ENCODE peak calls at places on chromosomes 3 and 15, in six cellular contexts. G is HepG2, J is K562, Y is GM12891, M is GM12878, E is H1. T is an unnamed sample.

GRCh38 chr15:58748040-58748786 is 1.3 kb downstream of the ADAM10 start:
- DNase-seq in J (no peak), E (no peak), M (no peak), Y (no peak), G (no peak), T (no peak)

GRCh38 chr3:132421832-132422231 is 4.5 kb downstream of the DNAJC13 start:
- DNase-seq in G (peak; percentile 60), M (no peak), J (no peak), Y (no peak), E (no peak), T (no peak)

GRCh38 chr3:120418866-120419490 is 31.8 kb downstream of the FSTL1 start:
- DNase-seq in E (no peak), M (no peak), J (peak; percentile 8), Y (peak; percentile 23), G (peak; percentile 76), T (peak; percentile 14)

GRCh38 chr3:78613366-78614008 is 1154.3 kb downstream of the ROBO1 start:
- DNase-seq in G (no peak), Y (no peak), E (no peak), M (no peak), J (no peak), T (no peak)

GRCh38 chr3:195085356-195086130 is 185.4 kb downstream of the XXYLT1 start:
- DNase-seq in Y (no peak), M (no peak), E (no peak), J (no peak), G (no peak), T (no peak)

GRCh38 chr3:40764722-40765121 is 240.0 kb downstream of the ZNF621 start:
- DNase-seq in M (no peak), G (no peak), J (no peak), Y (no peak), E (no peak), T (no peak)

GRCh38 chr15:98835889-98836288 is 171.7 kb downstream of the PGPEP1L start:
- DNase-seq in E (no peak), M (no peak), Y (no peak), G (no peak), J (no peak), T (no peak)

GRCh38 chr15:27598251-27599045 is 500.7 kb downstream of the OCA2 start:
- DNase-seq in M (no peak), G (no peak), E (no peak), Y (no peak), J (no peak), T (no peak)

GRCh38 chr3:73681610-73682009 is 56.9 kb upstream of the PDZRN3 start:
- DNase-seq in G (no peak), J (no peak), M (no peak), E (no peak), Y (no peak), T (no peak)

GRCh38 chr3:178267158-178267838 is 268.9 kb upstream of the KCNMB2 start:
- DNase-seq in G (no peak), M (no peak), Y (no peak), E (no peak), J (no peak), T (no peak)

GRCh38 chr3:114405202-114405601 is 111.4 kb downstream of the TIGIT start:
- DNase-seq in J (no peak), Y (no peak), M (no peak), E (no peak), G (no peak), T (no peak)
- TF ChIP-seq TAF1 in J (no peak), Y (no peak), M (no peak), E (no peak), G (no peak), T (no peak)

GRCh38 chr15:64874131-64874530 is 32.4 kb downstream of the PLEKHO2 start:
- DNase-seq in J (no peak), Y (no peak), M (no peak), G (no peak), E (no peak), T (no peak)

GRCh38 chr15:64883097-64883581 is 28.6 kb upstream of the ANKDD1A start:
- DNase-seq in J (no peak), E (no peak), M (peak; percentile 83), G (no peak), Y (peak; percentile 44), T (peak; percentile 45)

GRCh38 chr15:64875641-64876223 is 34.0 kb downstream of the PLEKHO2 start:
- DNase-seq in J (no peak), G (no peak), M (no peak), E (no peak), Y (no peak), T (no peak)

GRCh38 chr15:64878708-64879107 is 33.0 kb upstream of the ANKDD1A start:
- DNase-seq in Y (no peak), J (no peak), E (no peak), M (no peak), G (no peak), T (no peak)

GRCh38 chr15:64877435-64877834 is 34.3 kb upstream of the ANKDD1A start:
- DNase-seq in Y (no peak), E (no peak), J (no peak), G (no peak), M (no peak), T (no peak)
- TF ChIP-seq POLR2AphosphoS5 in Y (no peak), E (no peak), J (no peak), G (no peak), M (no peak), T (no peak)

DNA sequence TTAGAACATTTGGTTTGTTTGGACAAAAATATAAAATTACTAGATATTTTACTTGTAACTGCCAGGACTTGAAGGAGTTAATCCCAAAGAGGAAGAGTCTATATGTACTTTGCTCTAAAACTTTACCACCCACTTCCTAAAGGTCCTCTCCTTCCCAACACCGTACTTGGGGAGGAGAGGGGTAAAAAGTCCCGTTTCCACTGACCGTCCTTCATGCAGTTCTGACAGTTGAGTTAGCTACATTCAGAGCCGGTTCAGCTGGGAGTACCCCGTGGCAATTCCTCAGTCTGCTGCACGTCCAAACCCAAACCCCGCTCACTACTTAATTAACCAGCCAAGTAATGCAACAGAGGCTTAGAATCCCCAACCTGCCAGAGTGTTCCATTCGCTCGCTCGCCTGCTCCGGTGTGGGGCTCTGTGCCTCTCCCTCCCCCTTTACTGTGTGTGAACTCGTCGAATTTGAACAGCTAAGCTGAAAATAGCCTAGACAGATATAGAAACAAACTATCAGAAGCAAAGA is 519.7 kb downstream of the FOXP1 start:
- DNase-seq in E (no peak), M (no peak), J (peak; percentile 21), G (peak; percentile 49), Y (no peak), T (no peak)
- TF ChIP-seq POLR2A in E (peak; percentile 38), M (peak; percentile 14), J (peak; percentile 79), G (peak; percentile 66), Y (no peak), T (no peak)

GRCh38 chr15:90249123-90249863 is at the start of gene TTLL13:
- DNase-seq in Y (peak; percentile 60), G (peak; percentile 89), E (peak; percentile 67), M (no peak), J (peak; percentile 94), T (no peak)
- TF ChIP-seq TAF1 in Y (no peak), G (peak; percentile 52), E (peak; percentile 28), M (no peak), J (no peak), T (no peak)

T was measured in GM12892.